ENCODE peak calls at places on chromosomes 13 and 19, in nine cellular contexts. U is endodermal cell; A is left lung; R is osteoblast; Y is CD4-positive, CD25-positive, alpha-beta regulatory T cell; O is tibial nerve; J is bronchial epithelial cell; G is ovary; L is naive thymus-derived CD4-positive, alpha-beta T cell. W is an unnamed sample. For H3K36me3, the result is how much of the 10 kb centered on the place peaks cover.

GRCh38 chr13:50713849-50714248 is 129.6 kb downstream of the DLEU7 start:
- DNase-seq in U (no peak), A (no peak), R (peak), Y (no peak), O (peak), J (peak), G (no peak), L (peak), W (no peak)

GRCh38 chr13:34762312-34762711 is 179.8 kb upstream of the NBEA start:
- DNase-seq in U (no peak), A (no peak), R (no peak), Y (no peak), O (no peak), J (no peak), G (no peak), L (no peak), W (no peak)

GRCh38 chr13:42333613-42334328 is 61.8 kb downstream of the AKAP11 start:
- DNase-seq in U (peak), A (no peak), R (peak), Y (no peak), O (no peak), J (peak), G (no peak), L (peak), W (no peak)

GRCh38 chr13:67229438-67230242 is 496 bp downstream of the PCDH9 start:
- DNase-seq in U (peak), A (no peak), R (no peak), Y (no peak), O (peak), J (peak), G (no peak), L (peak), W (peak)

GRCh38 chr13:26048745-26049144 is 3.1 kb downstream of the SHISA2 start:
- DNase-seq in U (no peak), A (no peak), R (no peak), Y (no peak), O (no peak), J (no peak), G (no peak), L (no peak), W (no peak)

GRCh38 chr13:47521895-47522487 is 479.1 kb downstream of the SUCLA2 start:
- DNase-seq in U (no peak), A (no peak), R (no peak), Y (no peak), O (no peak), J (no peak), G (no peak), L (no peak), W (no peak)

GRCh38 chr19:37007587-37008220 is 70.5 kb upstream of the ZNF420 start:
- DNase-seq in U (no peak), A (peak), R (no peak), Y (no peak), O (no peak), J (peak), G (peak), L (peak), W (no peak)

GRCh38 chr19:51123381-51124186 is 1.1 kb upstream of the SIGLEC9 start:
- DNase-seq in U (no peak), A (peak), R (peak), Y (no peak), O (peak), J (no peak), G (peak), L (peak), W (no peak)

GRCh38 chr13:54185785-54186184 is 1157.2 kb downstream of the OLFM4 start:
- DNase-seq in U (peak), A (no peak), R (no peak), Y (no peak), O (no peak), J (peak), G (no peak), L (no peak), W (peak)

GRCh38 chr19:15123900-15124299 is 16.7 kb downstream of the SYDE1 start:
- DNase-seq in U (peak), A (no peak), R (peak), Y (no peak), O (no peak), J (no peak), G (peak), L (no peak), W (peak)

GRCh38 chr13:29702912-29703351 is 107.4 kb upstream of the SLC7A1 start:
- DNase-seq in U (peak), A (no peak), R (peak), Y (no peak), O (peak), J (peak), G (no peak), L (no peak), W (no peak)

GRCh38 chr13:21917046-21918010 is 246.5 kb downstream of the FGF9 start:
- DNase-seq in U (no peak), A (no peak), R (no peak), Y (no peak), O (no peak), J (no peak), G (no peak), L (no peak), W (no peak)

GRCh38 chr19:7705387-7706187 is 3.7 kb upstream of the FCER2 start:
- DNase-seq in U (no peak), A (peak), R (peak), Y (peak), O (peak), J (no peak), G (no peak), L (peak), W (peak)

GRCh38 chr19:11195169-11195568 is 2.2 kb downstream of the KANK2 start:
- DNase-seq in U (no peak), A (no peak), R (peak), Y (no peak), O (no peak), J (no peak), G (peak), L (no peak), W (no peak)

GRCh38 chr13:45847554-45848224 is 3.9 kb downstream of the SIAH3 start:
- DNase-seq in U (peak), A (peak), R (no peak), Y (no peak), O (peak), J (no peak), G (no peak), L (peak), W (no peak)

GRCh38 chr19:37370880-37371661 is at the start of gene ZNF527:
- DNase-seq in U (peak), A (peak), R (peak), Y (peak), O (peak), J (peak), G (peak), L (peak), W (peak)

GRCh38 chr13:111663505-111663904 is 343.1 kb downstream of the TEX29 start:
- DNase-seq in U (peak), A (no peak), R (no peak), Y (no peak), O (no peak), J (no peak), G (no peak), L (no peak), W (peak)

GRCh38 chr19:35879770-35880317 is 11.5 kb downstream of the APLP1 start:
- DNase-seq in U (peak), A (peak), R (peak), Y (peak), O (peak), J (peak), G (peak), L (peak), W (peak)

GRCh38 chr13:99071211-99071610 is 93.3 kb upstream of the DOCK9 start:
- DNase-seq in U (no peak), A (no peak), R (no peak), Y (no peak), O (no peak), J (no peak), G (no peak), L (no peak), W (no peak)

GRCh38 chr19:47652285-47652684 is 43.4 kb downstream of the BICRA start:
- DNase-seq in U (no peak), A (no peak), R (no peak), Y (no peak), O (no peak), J (no peak), G (no peak), L (no peak), W (no peak)

GRCh38 chr13:40477623-40478608 is 188.5 kb downstream of the FOXO1 start:
- DNase-seq in U (no peak), A (no peak), R (no peak), Y (no peak), O (peak), J (no peak), G (peak), L (no peak), W (no peak)

GRCh38 chr13:78762825-78763224 is 103.9 kb upstream of the OBI1 start:
- DNase-seq in U (no peak), A (no peak), R (no peak), Y (no peak), O (no peak), J (peak), G (no peak), L (no peak), W (no peak)

GRCh38 chr13:59088716-59089115 is 1075.0 kb downstream of the DIAPH3 start:
- DNase-seq in U (no peak), A (no peak), R (peak), Y (no peak), O (no peak), J (no peak), G (no peak), L (no peak), W (no peak)

GRCh38 chr13:27599096-27599495 is 21.2 kb downstream of the LNX2 start:
- DNase-seq in U (no peak), A (no peak), R (no peak), Y (no peak), O (no peak), J (no peak), G (no peak), L (no peak), W (no peak)

GRCh38 chr19:35899547-35900214 is 659 bp downstream of the NFKBID start:
- DNase-seq in U (peak), A (peak), R (peak), Y (peak), O (peak), J (peak), G (peak), L (peak), W (peak)

GRCh38 chr19:29923653-29924052 is 18.4 kb upstream of the URI1 start:
- DNase-seq in U (no peak), A (no peak), R (no peak), Y (no peak), O (no peak), J (no peak), G (no peak), L (no peak), W (no peak)

GRCh38 chr19:13022859-13023636 is 27.8 kb downstream of the NFIX start:
- DNase-seq in U (peak), A (peak), R (peak), Y (no peak), O (peak), J (peak), G (peak), L (no peak), W (peak)

GRCh38 chr13:90020536-90020935 is 1327.0 kb upstream of the MIR17HG start:
- DNase-seq in U (no peak), A (no peak), R (no peak), Y (no peak), O (no peak), J (no peak), G (no peak), L (no peak), W (no peak)

GRCh38 chr19:57815247-57816075 is 748 bp upstream of the ZNF552 start:
- DNase-seq in U (no peak), A (no peak), R (no peak), Y (no peak), O (no peak), J (no peak), G (no peak), L (no peak), W (no peak)

GRCh38 chr19:16778796-16779411 is 50.3 kb upstream of the SIN3B start:
- DNase-seq in U (peak), A (no peak), R (peak), Y (peak), O (peak), J (peak), G (peak), L (peak), W (peak)

GRCh38 chr19:51489113-51489512 is 10.8 kb downstream of the CEACAM18 start:
- DNase-seq in U (no peak), A (no peak), R (no peak), Y (no peak), O (no peak), J (no peak), G (no peak), L (no peak), W (no peak)

GRCh38 chr19:54517483-54517882 is 14.9 kb downstream of the LAIR2 start:
- DNase-seq in U (peak), A (peak), R (peak), Y (peak), O (peak), J (peak), G (peak), L (peak), W (peak)

GRCh38 chr19:4589579-4590410 is 30.3 kb upstream of the SEMA6B start:
- DNase-seq in U (peak), A (no peak), R (peak), Y (no peak), O (no peak), J (no peak), G (no peak), L (no peak), W (peak)

GRCh38 chr13:100423375-100423774 is 165.2 kb downstream of the GGACT start:
- DNase-seq in U (no peak), A (no peak), R (no peak), Y (no peak), O (no peak), J (peak), G (no peak), L (no peak), W (no peak)

GRCh38 chr19:6500837-6501739 is 1.0 kb downstream of the TUBB4A start:
- DNase-seq in U (peak), A (no peak), R (peak), Y (no peak), O (no peak), J (no peak), G (no peak), L (no peak), W (peak)
- H3K4me3 ChIP-seq in U (no peak), A (no peak), R (no peak), Y (no peak), O (peak), J (no peak), G (no peak), L (peak), W (peak)

DNA sequence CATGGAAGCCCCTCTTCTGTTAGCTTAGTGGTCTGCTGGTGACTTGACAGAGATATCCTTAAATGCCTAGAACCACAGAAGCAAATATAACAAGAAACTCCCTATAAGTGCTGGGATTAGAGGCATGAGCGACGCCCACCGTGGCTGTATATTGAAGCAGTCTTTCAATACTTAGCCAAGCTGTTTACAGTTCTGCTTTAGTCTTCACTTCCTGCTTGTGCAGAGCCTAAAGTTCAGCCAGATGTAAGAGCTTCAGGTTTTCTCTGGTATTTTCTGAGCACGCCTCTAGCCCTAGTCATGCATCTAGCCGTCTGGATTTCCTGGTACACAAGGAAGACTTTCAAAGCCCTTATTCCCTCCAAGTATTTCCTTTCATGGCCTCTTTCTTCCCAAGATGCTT is 28.5 kb downstream of the TRPM4 start:
- DNase-seq in U (no peak), A (no peak), R (peak), Y (no peak), O (no peak), J (no peak), G (no peak), L (no peak), W (no peak)
- H3K36me3 ChIP-seq in U (under half), A (under half), R (half or more), Y (under half), O (under half), J (under half), G (under half), L (under half), W (under half)

GRCh38 chr19:45885556-45886426 is at the start of gene IRF2BP1:
- DNase-seq in U (peak), A (peak), R (peak), Y (peak), O (peak), J (peak), G (peak), L (peak), W (peak)

GRCh38 chr19:45882652-45883585 is 3.0 kb downstream of the IRF2BP1 start:
- DNase-seq in U (peak), A (peak), R (peak), Y (peak), O (peak), J (peak), G (peak), L (peak), W (peak)

GRCh38 chr19:45884682-45885555 is 1.0 kb downstream of the IRF2BP1 start:
- DNase-seq in U (peak), A (no peak), R (peak), Y (no peak), O (no peak), J (no peak), G (peak), L (no peak), W (peak)

GRCh38 chr19:45883586-45883880 is 2.4 kb downstream of the IRF2BP1 start:
- DNase-seq in U (peak), A (no peak), R (no peak), Y (no peak), O (no peak), J (no peak), G (no peak), L (no peak), W (no peak)

GRCh38 chr19:45883881-45884681 is 1.9 kb downstream of the IRF2BP1 start:
- DNase-seq in U (peak), A (no peak), R (peak), Y (no peak), O (no peak), J (no peak), G (peak), L (no peak), W (peak)
- H3K4me3 ChIP-seq in U (peak), A (no peak), R (no peak), Y (no peak), O (peak), J (no peak), G (no peak), L (no peak), W (no peak)

GRCh38 chr19:39350156-39350555 is 7.9 kb downstream of the SAMD4B start:
- DNase-seq in U (no peak), A (no peak), R (peak), Y (no peak), O (no peak), J (no peak), G (no peak), L (no peak), W (no peak)

GRCh38 chr19:39345956-39346355 is 3.7 kb downstream of the SAMD4B start:
- DNase-seq in U (no peak), A (no peak), R (no peak), Y (no peak), O (no peak), J (no peak), G (no peak), L (no peak), W (no peak)

GRCh38 chr19:39351537-39352037 is 9.4 kb downstream of the SAMD4B start:
- DNase-seq in U (no peak), A (no peak), R (peak), Y (peak), O (no peak), J (no peak), G (no peak), L (no peak), W (no peak)

GRCh38 chr19:39347332-39348227 is 5.4 kb downstream of the SAMD4B start:
- DNase-seq in U (no peak), A (no peak), R (peak), Y (no peak), O (no peak), J (no peak), G (no peak), L (no peak), W (no peak)

DNA sequence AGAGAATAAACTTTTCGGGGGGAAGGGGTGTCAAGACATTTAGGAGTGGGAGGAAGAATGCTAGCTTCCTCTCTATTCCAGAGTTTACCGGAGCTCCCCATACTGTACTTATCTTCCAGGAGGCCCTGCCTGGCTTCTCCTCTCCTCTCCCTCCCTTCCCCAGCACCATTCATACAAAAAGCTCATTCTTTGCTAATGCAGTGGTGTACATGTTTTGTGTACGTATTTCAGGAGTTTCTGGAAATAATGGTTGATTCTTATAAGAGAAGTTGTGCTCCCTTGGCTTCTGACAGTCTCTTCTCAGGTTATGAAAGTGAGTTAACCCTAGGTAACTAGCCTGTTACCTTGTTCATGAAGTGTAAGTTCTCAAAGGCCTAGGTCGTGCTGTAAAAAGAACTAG is 7.1 kb downstream of the SAMD4B start:
- DNase-seq in U (no peak), A (no peak), R (no peak), Y (no peak), O (no peak), J (no peak), G (no peak), L (no peak), W (no peak)
- H3K36me3 ChIP-seq in U (half or more), A (under half), R (under half), Y (under half), O (under half), J (under half), G (under half), L (under half), W (under half)

GRCh38 chr13:52615134-52615801 is 27.0 kb upstream of the HNRNPA1L2 start:
- DNase-seq in U (no peak), A (no peak), R (no peak), Y (no peak), O (no peak), J (no peak), G (no peak), L (no peak), W (no peak)
- H3K4me3 ChIP-seq in U (no peak), A (no peak), R (no peak), Y (no peak), O (no peak), J (no peak), G (no peak), L (no peak), W (no peak)

DNA sequence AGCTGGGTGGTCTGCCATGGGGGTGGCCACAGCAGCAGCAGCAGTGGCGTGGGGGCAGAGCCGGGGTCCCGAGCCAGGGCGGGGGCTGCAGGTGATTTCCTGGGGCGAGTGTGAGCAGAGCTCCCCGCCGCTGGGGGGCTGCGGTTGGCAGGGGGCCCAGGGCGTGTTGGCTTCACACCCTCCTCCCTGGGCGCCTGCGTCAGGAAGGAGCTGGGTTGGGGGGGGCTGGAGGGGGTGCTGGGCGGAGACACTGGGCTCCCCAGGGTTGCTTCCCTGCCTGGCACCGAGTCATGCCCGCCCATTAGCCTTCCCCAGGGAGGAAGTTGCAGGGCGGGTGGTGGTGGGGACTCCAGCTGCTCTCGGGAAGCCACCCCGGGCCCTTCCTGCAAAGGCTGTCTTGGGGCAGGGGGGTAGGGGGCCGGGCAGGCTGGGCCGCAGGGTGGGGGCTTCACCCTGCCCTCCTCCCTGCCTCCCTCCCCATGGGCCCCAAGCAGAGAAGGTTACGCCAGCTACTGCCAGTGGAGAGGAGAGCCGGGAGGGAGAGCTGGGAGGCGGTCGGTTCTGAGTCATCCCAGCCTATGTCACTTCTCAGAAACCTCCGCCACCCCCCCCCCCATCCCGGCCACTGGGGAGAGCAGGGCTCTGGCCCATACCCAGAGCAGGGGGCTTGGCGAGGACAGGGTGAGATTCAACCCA is 4.6 kb downstream of the MIDN start:
- DNase-seq in U (peak), A (peak), R (peak), Y (peak), O (peak), J (peak), G (peak), L (peak), W (no peak)
- H3K36me3 ChIP-seq in U (half or more), A (under half), R (half or more), Y (under half), O (under half), J (under half), G (under half), L (under half), W (under half)

DNA sequence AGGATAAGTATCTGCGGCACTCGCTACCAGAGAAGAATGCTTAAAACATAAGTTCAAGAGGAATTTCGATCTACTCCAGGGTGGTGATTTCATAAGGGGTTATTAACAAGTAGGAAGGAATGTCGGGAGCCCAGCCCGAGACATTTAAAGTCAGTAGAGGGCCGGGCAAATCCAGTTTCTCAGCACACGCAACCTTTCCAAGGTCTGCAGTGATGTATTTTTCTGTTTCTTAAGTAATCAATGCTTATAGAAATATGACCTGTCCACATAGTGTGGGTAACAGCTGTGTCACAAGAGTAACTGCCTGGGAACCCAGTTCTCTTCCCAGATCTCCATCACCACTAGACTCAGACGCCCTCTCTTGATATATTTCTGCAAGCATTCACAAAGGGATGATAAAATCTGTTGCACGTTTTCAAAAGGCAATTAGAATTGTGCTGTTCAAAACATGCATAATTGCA is 525.9 kb downstream of the MYO16 start:
- DNase-seq in U (no peak), A (no peak), R (no peak), Y (no peak), O (no peak), J (peak), G (no peak), L (no peak), W (no peak)
- H3K4me3 ChIP-seq in U (no peak), A (no peak), R (peak), Y (no peak), O (peak), J (no peak), G (no peak), L (no peak), W (no peak)